ENCODE peak calls at places on chromosomes 11 and 22, in seven cellular contexts. S is PC-9, O is fibroblast of lung, J is endodermal cell, U is transverse colon, E is adrenal gland, Z is dorsolateral prefrontal cortex. R is an unnamed sample.

GRCh38 chr11:106306942-106307341 is 229.5 kb downstream of the AASDHPPT start:
- DNase-seq in S (no peak), O (peak; percentile 23), J (no peak), U (no peak), E (no peak), Z (no peak), R (no peak)

GRCh38 chr22:23187201-23187600 is 6.9 kb downstream of the BCR start:
- DNase-seq in S (no peak), O (no peak), J (no peak), U (no peak), E (no peak), Z (no peak), R (no peak)

GRCh38 chr11:240315-240714 is 3.5 kb downstream of the PSMD13 start:
- DNase-seq in S (no peak), O (no peak), J (no peak), U (no peak), E (no peak), Z (no peak), R (no peak)

GRCh38 chr11:122556605-122557004 is 98.9 kb upstream of the UBASH3B start:
- DNase-seq in S (no peak), O (peak; percentile 19), J (peak; percentile 89), U (peak; percentile 8), E (no peak), Z (no peak), R (peak; percentile 12)

GRCh38 chr11:75449271-75449670 is 16.3 kb upstream of the KLHL35 start:
- DNase-seq in S (no peak), O (no peak), J (no peak), U (no peak), E (no peak), Z (no peak), R (no peak)

GRCh38 chr11:112509300-112509699 is 248.6 kb upstream of the PLET1 start:
- DNase-seq in S (no peak), O (no peak), J (no peak), U (no peak), E (no peak), Z (no peak), R (no peak)

GRCh38 chr11:124898711-124899110 is 1.0 kb upstream of the ROBO4 start:
- DNase-seq in S (no peak), O (peak; percentile 79), J (peak; percentile 65), U (no peak), E (peak; percentile 78), Z (peak; percentile 52), R (peak; percentile 50)

GRCh38 chr11:124174001-124174400 is 9.1 kb upstream of the OR10D3 start:
- DNase-seq in S (peak; percentile 58), O (peak; percentile 82), J (peak; percentile 71), U (no peak), E (no peak), Z (peak; percentile 27), R (peak; percentile 19)

DNA sequence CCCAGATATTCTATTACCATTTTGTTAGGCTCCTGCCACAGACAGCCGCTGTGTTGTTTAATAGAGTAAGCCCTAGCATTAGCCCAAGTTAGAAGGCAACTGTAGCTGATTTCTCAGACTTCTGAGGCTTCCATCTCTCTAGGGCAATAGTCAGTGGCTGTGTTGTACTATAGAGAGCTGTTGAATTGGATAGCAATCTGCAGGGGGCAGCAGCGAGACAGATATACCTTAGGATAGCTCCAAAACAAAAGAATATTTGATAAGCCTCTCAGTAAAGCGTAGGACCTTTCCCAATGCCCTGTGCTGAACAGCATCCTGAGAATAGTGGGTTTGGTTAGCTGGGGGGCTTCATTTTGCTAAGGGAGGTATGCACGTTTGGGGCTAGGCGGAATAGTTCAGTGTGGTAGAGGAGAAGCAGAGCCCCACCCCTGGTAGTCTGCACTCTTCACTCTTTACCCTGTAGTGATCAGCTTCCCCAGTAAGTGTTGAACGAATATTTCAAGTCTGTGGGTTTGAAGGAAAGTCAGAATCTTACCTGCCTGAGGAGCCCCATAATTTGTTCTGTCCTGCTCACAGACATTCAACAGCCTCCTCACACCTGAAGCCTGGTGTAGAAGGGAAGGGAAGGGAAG is 515.1 kb downstream of the INSC start:
- DNase-seq in S (no peak), O (peak; percentile 18), J (peak; percentile 90), U (peak; percentile 62), E (peak; percentile 56), Z (no peak), R (peak; percentile 7)
- TF ChIP-seq CTCF in S (peak; percentile 43), O (peak; percentile 6), J (peak; percentile 79), U (peak; percentile 33), E (peak; percentile 11), Z (no peak), R (no peak)

GRCh38 chr11:96306933-96307747 is 35.9 kb downstream of the MAML2 start:
- DNase-seq in S (peak; percentile 100), O (peak; percentile 99), J (peak; percentile 69), U (peak; percentile 90), E (peak; percentile 95), Z (peak; percentile 30), R (peak; percentile 84)
- H3K27ac ChIP-seq in S (peak overlapping the region; percentile 96), O (peak overlapping the region; percentile 98), J (peak overlapping the region; percentile 94), U (peak overlapping the region; percentile 91), E (peak overlapping the region; percentile 80), Z (peak overlapping the region; percentile 45), R (peak overlapping the region; percentile 92)

GRCh38 chr11:61701298-61701993 is 21.3 kb downstream of the DAGLA start:
- DNase-seq in S (no peak), O (peak; percentile 13), J (peak; percentile 92), U (peak; percentile 48), E (no peak), Z (peak; percentile 42), R (no peak)
- TF ChIP-seq CTCF in S (peak; percentile 38), O (peak; percentile 19), J (peak; percentile 78), U (peak; percentile 36), E (no peak), Z (peak; percentile 32), R (no peak)

GRCh38 chr11:13015753-13016152 is 6.6 kb downstream of the RASSF10 start:
- DNase-seq in S (no peak), O (no peak), J (no peak), U (no peak), E (no peak), Z (no peak), R (no peak)

GRCh38 chr11:13023423-13023822 is 14.3 kb downstream of the RASSF10 start:
- DNase-seq in S (no peak), O (no peak), J (no peak), U (no peak), E (no peak), Z (no peak), R (no peak)

GRCh38 chr11:13016415-13016814 is 7.3 kb downstream of the RASSF10 start:
- DNase-seq in S (no peak), O (no peak), J (no peak), U (peak; percentile 26), E (no peak), Z (no peak), R (no peak)

DNA sequence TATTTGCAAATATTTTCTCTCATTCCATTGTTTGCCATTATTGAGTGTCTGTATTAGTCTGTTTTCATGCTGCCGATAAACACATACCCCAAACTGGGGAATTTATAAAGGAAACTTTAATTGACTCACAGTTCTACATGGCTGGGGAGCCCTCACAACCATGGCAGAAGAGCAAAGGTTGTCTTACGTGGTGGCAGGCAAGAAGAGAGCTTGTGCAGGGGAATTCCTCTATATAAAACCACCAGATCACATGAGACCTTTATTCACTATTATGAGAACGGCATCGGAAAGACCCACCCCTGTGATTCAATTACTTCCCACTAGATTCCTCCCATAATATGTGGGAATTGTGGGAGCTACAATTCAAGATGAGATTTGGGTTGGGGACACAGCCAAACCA is 10.2 kb downstream of the RASSF10 start:
- DNase-seq in S (no peak), O (no peak), J (no peak), U (no peak), E (no peak), Z (no peak), R (no peak)
- H3K27ac ChIP-seq in S (no peak overlapping the region), O (no peak overlapping the region), J (no peak overlapping the region), U (no peak overlapping the region), E (no peak overlapping the region), Z (no peak overlapping the region), R (no peak overlapping the region)

GRCh38 chr11:131242616-131243015 is 127.8 kb upstream of the NTM start:
- DNase-seq in S (no peak), O (no peak), J (no peak), U (no peak), E (no peak), Z (no peak), R (no peak)

GRCh38 chr11:131248588-131248987 is 121.8 kb upstream of the NTM start:
- DNase-seq in S (no peak), O (no peak), J (no peak), U (no peak), E (no peak), Z (no peak), R (no peak)

GRCh38 chr11:131246156-131246555 is 124.3 kb upstream of the NTM start:
- DNase-seq in S (no peak), O (no peak), J (peak; percentile 90), U (no peak), E (no peak), Z (no peak), R (no peak)

DNA sequence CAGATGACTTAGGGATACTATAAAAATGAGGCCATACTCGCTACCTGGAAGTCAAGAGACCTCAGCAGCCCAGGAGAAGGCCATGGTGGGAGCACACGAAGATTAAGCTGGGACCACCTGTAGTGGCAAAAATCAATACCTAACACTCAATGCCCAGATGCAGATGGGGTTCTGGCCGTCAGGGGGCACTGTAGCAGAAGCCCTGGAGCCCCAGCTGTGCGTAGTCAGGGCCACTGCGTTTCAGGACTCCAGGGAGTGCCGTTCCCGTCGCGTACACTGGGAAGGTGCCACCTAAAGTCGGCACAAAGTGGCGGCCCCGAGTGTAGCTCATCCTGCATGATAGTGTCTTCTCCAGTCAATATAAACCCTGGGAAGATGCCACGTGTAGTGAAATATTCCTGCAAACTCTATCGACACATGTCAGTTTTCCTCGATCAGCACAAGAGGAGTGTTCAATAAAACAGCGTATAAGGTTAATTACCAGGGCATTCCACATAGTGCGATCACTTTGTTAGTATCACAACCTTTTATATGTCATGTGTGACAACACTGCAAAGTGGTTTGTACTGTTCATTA is 123.7 kb upstream of the NTM start:
- DNase-seq in S (no peak), O (no peak), J (peak; percentile 91), U (peak; percentile 50), E (peak; percentile 26), Z (peak; percentile 72), R (no peak)
- TF ChIP-seq CTCF in S (peak; percentile 47), O (peak; percentile 33), J (peak; percentile 94), U (peak; percentile 25), E (peak; percentile 23), Z (peak; percentile 82), R (no peak)

DNA sequence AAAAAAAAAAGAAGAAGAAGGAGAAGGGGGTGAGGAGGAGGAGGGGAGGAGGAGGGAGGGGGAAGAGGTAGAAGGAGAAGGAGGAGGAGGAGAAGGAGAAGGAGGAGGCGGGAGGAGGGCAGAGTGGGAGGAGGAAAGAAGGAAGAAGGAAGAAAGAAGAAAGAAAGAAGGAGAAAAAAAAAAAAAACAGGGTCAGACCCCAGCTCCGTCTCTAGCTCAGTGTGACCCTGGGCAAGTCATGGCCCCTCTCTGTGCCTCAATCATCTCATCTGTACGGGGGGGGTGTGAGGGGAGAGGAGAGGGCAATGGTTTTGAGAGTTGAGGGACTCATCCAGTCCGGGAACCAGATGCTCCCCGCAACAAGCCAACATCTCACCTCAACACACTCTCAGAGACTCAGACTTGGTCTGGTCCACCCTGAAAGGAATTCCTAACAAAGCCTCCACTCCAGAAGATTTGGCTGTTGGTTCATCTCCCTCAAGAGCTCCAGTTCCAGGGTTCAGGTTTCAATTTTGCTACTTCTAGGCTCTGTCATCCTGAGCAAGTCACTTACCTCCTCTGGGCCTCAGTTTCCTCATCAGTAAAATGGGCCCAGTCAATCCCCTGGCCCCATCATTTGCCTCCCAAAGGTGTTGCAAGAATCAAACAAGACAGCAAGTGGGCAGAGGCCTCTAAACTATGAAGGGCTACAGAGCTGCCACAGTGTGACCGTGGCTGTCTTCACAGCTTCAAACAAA is 7.7 kb downstream of the CARD10 start:
- DNase-seq in S (no peak), O (no peak), J (no peak), U (no peak), E (no peak), Z (no peak), R (no peak)
- H3K27ac ChIP-seq in S (peak overlapping the region; percentile 93), O (peak overlapping the region; percentile 57), J (peak overlapping the region; percentile 87), U (peak overlapping the region; percentile 67), E (peak overlapping the region; percentile 91), Z (no peak overlapping the region), R (peak overlapping the region; percentile 96)